ENCODE peak calls at places on chromosomes 1 and 21, in five cellular contexts. J is substantia nigra; O is stimulated activated CD8-positive, alpha-beta memory T cell treated with anti-CD3 and anti-CD28 coated beads, Interleukin-15, amount 100 ng/mL, for 24 hours; L is mesothelial cell of epicardium; M is cardiac fibroblast. Z is an unnamed sample.

GRCh38 chr1:244422174-244422573 is 29.5 kb downstream of the ADSS2 start:
- DNase-seq in J (no peak), O (no peak), L (no peak), M (peak), Z (no peak)

GRCh38 chr1:229171934-229172333 is 99.0 kb upstream of the RAB4A start:
- DNase-seq in J (no peak), O (no peak), L (no peak), M (no peak), Z (no peak)

GRCh38 chr1:230730979-230731378 is 16.2 kb upstream of the CAPN9 start:
- DNase-seq in J (no peak), O (no peak), L (no peak), M (no peak), Z (no peak)

GRCh38 chr1:3625151-3625907 is 514 bp downstream of the TPRG1L start:
- DNase-seq in J (no peak), O (no peak), L (no peak), M (peak), Z (no peak)

GRCh38 chr1:66739401-66740157 is 12.7 kb upstream of the DYNLT5 start:
- DNase-seq in J (no peak), O (no peak), L (no peak), M (no peak), Z (no peak)

GRCh38 chr1:5720484-5720883 is 271.7 kb downstream of the NPHP4 start:
- DNase-seq in J (no peak), O (no peak), L (no peak), M (no peak), Z (no peak)

GRCh38 chr21:42348762-42349161 is 2.0 kb downstream of the TFF2 start:
- DNase-seq in J (no peak), O (no peak), L (no peak), M (no peak), Z (no peak)

GRCh38 chr1:54354899-54355298 is 51.3 kb downstream of the SSBP3 start:
- DNase-seq in J (no peak), O (no peak), L (no peak), M (no peak), Z (no peak)

GRCh38 chr1:51792864-51793263 is 85.7 kb downstream of the NRDC start:
- DNase-seq in J (no peak), O (no peak), L (no peak), M (peak), Z (no peak)

GRCh38 chr21:46188226-46189212 is 4.3 kb upstream of the SPATC1L start:
- DNase-seq in J (no peak), O (no peak), L (no peak), M (peak), Z (no peak)

GRCh38 chr1:160205974-160206369 is 788 bp downstream of the PEA15 start:
- DNase-seq in J (no peak), O (peak), L (no peak), M (peak), Z (no peak)

GRCh38 chr1:151934048-151934493 is 24.8 kb upstream of the THEM4 start:
- DNase-seq in J (no peak), O (no peak), L (no peak), M (peak), Z (no peak)

GRCh38 chr1:204882479-204882878 is 11.8 kb downstream of the NFASC start:
- DNase-seq in J (no peak), O (no peak), L (no peak), M (no peak), Z (no peak)

GRCh38 chr1:26019641-26020315 is 1.8 kb upstream of the EXTL1 start:
- DNase-seq in J (no peak), O (no peak), L (no peak), M (peak), Z (no peak)

GRCh38 chr1:42825058-42825851 is 8.1 kb upstream of the SVBP start:
- DNase-seq in J (no peak), O (no peak), L (no peak), M (no peak), Z (no peak)

GRCh38 chr1:46719689-46720088 is 775 bp upstream of the EFCAB14 start:
- DNase-seq in J (no peak), O (no peak), L (no peak), M (no peak), Z (no peak)

GRCh38 chr1:108605633-108606032 is 45.7 kb downstream of the EEIG2 start:
- DNase-seq in J (no peak), O (no peak), L (no peak), M (peak), Z (no peak)

GRCh38 chr1:225462429-225462713 is 34.5 kb upstream of the LBR start:
- DNase-seq in J (no peak), O (no peak), L (no peak), M (no peak), Z (no peak)

GRCh38 chr1:212108981-212109380 is 73.4 kb downstream of the DTL start:
- DNase-seq in J (no peak), O (no peak), L (no peak), M (no peak), Z (no peak)

GRCh38 chr1:232143315-232143886 is 486.5 kb downstream of the SIPA1L2 start:
- DNase-seq in J (no peak), O (no peak), L (no peak), M (no peak), Z (no peak)

GRCh38 chr21:42248783-42249597 is 30.1 kb downstream of the ABCG1 start:
- DNase-seq in J (no peak), O (no peak), L (no peak), M (no peak), Z (no peak)

GRCh38 chr1:228842094-228842775 is 107.0 kb downstream of the RHOU start:
- DNase-seq in J (no peak), O (no peak), L (no peak), M (peak), Z (no peak)

GRCh38 chr1:59521456-59521855 is 224.6 kb downstream of the FGGY start:
- DNase-seq in J (no peak), O (no peak), L (no peak), M (peak), Z (no peak)

GRCh38 chr1:232459087-232459486 is 170.8 kb downstream of the SIPA1L2 start:
- DNase-seq in J (no peak), O (no peak), L (no peak), M (no peak), Z (no peak)

GRCh38 chr1:46539968-46540367 is 11.5 kb downstream of the KNCN start:
- DNase-seq in J (no peak), O (no peak), L (no peak), M (peak), Z (no peak)

GRCh38 chr1:27614625-27615344 is 10.8 kb upstream of the AHDC1 start:
- DNase-seq in J (no peak), O (no peak), L (no peak), M (no peak), Z (no peak)

GRCh38 chr1:166307261-166308188 is 140.7 kb upstream of the FAM78B start:
- DNase-seq in J (no peak), O (no peak), L (no peak), M (no peak), Z (no peak)

GRCh38 chr1:156893048-156893953 is at the start of gene PEAR1:
- DNase-seq in J (no peak), O (no peak), L (peak), M (peak), Z (no peak)

GRCh38 chr1:83497563-83497962 is 501.4 kb downstream of the TTLL7 start:
- DNase-seq in J (no peak), O (no peak), L (no peak), M (peak), Z (no peak)

GRCh38 chr1:197807216-197807615 is 31.9 kb upstream of the DENND1B start:
- DNase-seq in J (no peak), O (no peak), L (no peak), M (no peak), Z (no peak)

GRCh38 chr1:209490013-209490412 is 93.5 kb upstream of the CAMK1G start:
- DNase-seq in J (no peak), O (no peak), L (no peak), M (peak), Z (no peak)

GRCh38 chr1:41391834-41392527 is 30.7 kb downstream of the FOXO6 start:
- DNase-seq in J (no peak), O (no peak), L (no peak), M (no peak), Z (no peak)

GRCh38 chr1:233609926-233610325 is 4.0 kb upstream of the KCNK1 start:
- DNase-seq in J (no peak), O (no peak), L (no peak), M (no peak), Z (no peak)

GRCh38 chr1:47940321-47940720 is 56.9 kb downstream of the TRABD2B start:
- DNase-seq in J (no peak), O (no peak), L (peak), M (no peak), Z (no peak)

GRCh38 chr1:180917306-180918065 is 4.8 kb downstream of the KIAA1614 start:
- DNase-seq in J (no peak), O (no peak), L (no peak), M (no peak), Z (no peak)

GRCh38 chr1:166133276-166133841 is 33.4 kb downstream of the FAM78B start:
- DNase-seq in J (no peak), O (no peak), L (no peak), M (peak), Z (no peak)

GRCh38 chr1:56457767-56458375 is 121.5 kb downstream of the PLPP3 start:
- DNase-seq in J (no peak), O (no peak), L (no peak), M (peak), Z (no peak)

GRCh38 chr1:227924838-227925574 is 22.7 kb downstream of the WNT9A start:
- DNase-seq in J (no peak), O (no peak), L (no peak), M (no peak), Z (no peak)

GRCh38 chr1:13801232-13801631 is 101.2 kb downstream of the PRDM2 start:
- DNase-seq in J (no peak), O (no peak), L (no peak), M (no peak), Z (no peak)